ENCODE peak calls at places on chromosomes 11 and 22, in ten cellular contexts. X, E, Y, I, L, R, K, A, C and S are unnamed samples.
A peak's percentile ranks its signal among the peaks of the same experiment; 100 is the strongest.

GRCh38 chr11:108788565-108789199 is 123.8 kb downstream of the DDX10 start:
- DNase-seq in R (peak; percentile 7), L (peak; percentile 67), Y (no peak), K (no peak), E (no peak), X (peak; percentile 24), I (no peak), A (peak; percentile 68), C (peak; percentile 32), S (peak; percentile 9)

GRCh38 chr11:17596310-17596669 is 49.2 kb downstream of the OTOG start:
- DNase-seq in Y (no peak), I (no peak), R (no peak), A (no peak), L (no peak), X (no peak), E (no peak), K (no peak), C (no peak), S (no peak)

GRCh38 chr22:45090364-45090960 is 73.3 kb upstream of the NUP50 start:
- DNase-seq in C (peak; percentile 24), I (no peak), E (no peak), A (peak; percentile 25), L (peak; percentile 28), Y (peak; percentile 50), K (no peak), R (no peak), X (no peak), S (no peak)

GRCh38 chr11:46352063-46352841 is 5.0 kb downstream of the DGKZ start:
- DNase-seq in X (peak; percentile 29), I (peak; percentile 61), Y (no peak), E (no peak), K (no peak), A (peak; percentile 60), L (no peak), C (peak; percentile 52), R (no peak), S (peak; percentile 72)

GRCh38 chr11:637593-638507 is 781 bp downstream of the DRD4 start:
- DNase-seq in E (no peak), R (no peak), K (no peak), L (no peak), X (no peak), Y (no peak), I (no peak), C (no peak), A (no peak), S (no peak)

GRCh38 chr11:3861698-3862097 is 6.2 kb downstream of the STIM1 start:
- DNase-seq in C (no peak), E (peak; percentile 42), A (peak; percentile 17), Y (no peak), X (no peak), K (no peak), L (no peak), R (no peak), I (no peak), S (no peak)

GRCh38 chr11:12155696-12156095 is 45.3 kb downstream of the MICAL2 start:
- DNase-seq in R (no peak), A (no peak), L (no peak), Y (no peak), K (no peak), X (no peak), I (no peak), C (no peak), E (no peak), S (no peak)

GRCh38 chr11:86519064-86519911 is 144.6 kb downstream of the CCDC81 start:
- DNase-seq in L (peak; percentile 93), Y (no peak), C (peak; percentile 61), I (no peak), E (no peak), X (peak; percentile 32), K (peak; percentile 50), R (peak; percentile 69), A (peak; percentile 82), S (no peak)

GRCh38 chr11:71266114-71266833 is 13.9 kb upstream of the SHANK2 start:
- DNase-seq in C (no peak), R (no peak), X (no peak), L (no peak), Y (no peak), I (no peak), E (no peak), K (no peak), A (no peak), S (no peak)

GRCh38 chr22:22558071-22558971 is 744 bp downstream of the PRAME start:
- DNase-seq in E (no peak), C (no peak), A (no peak), I (no peak), K (no peak), Y (peak; percentile 42), L (no peak), X (no peak), R (no peak), S (no peak)

GRCh38 chr11:61895718-61896059 is 4.3 kb upstream of the FADS3 start:
- DNase-seq in E (no peak), K (no peak), L (no peak), A (no peak), X (no peak), I (no peak), Y (no peak), R (no peak), C (no peak), S (no peak)

GRCh38 chr22:44360306-44360685 is 47.5 kb upstream of the SHISAL1 start:
- DNase-seq in R (no peak), L (no peak), K (no peak), E (no peak), C (no peak), A (no peak), X (no peak), Y (no peak), I (no peak), S (no peak)

GRCh38 chr11:9601041-9601875 is 27.8 kb downstream of the WEE1 start:
- DNase-seq in A (peak; percentile 94), X (no peak), L (peak; percentile 93), I (no peak), R (no peak), C (peak; percentile 42), Y (no peak), K (no peak), E (peak; percentile 57), S (peak; percentile 42)

GRCh38 chr11:14813506-14813905 is 78.5 kb downstream of the CYP2R1 start:
- DNase-seq in A (no peak), K (no peak), E (no peak), I (no peak), X (no peak), C (no peak), Y (no peak), R (no peak), L (no peak), S (no peak)

GRCh38 chr11:12963789-12964536 is 45.2 kb upstream of the RASSF10 start:
- DNase-seq in L (peak; percentile 43), E (peak; percentile 34), C (peak; percentile 88), Y (peak; percentile 53), I (peak; percentile 44), K (peak; percentile 9), A (peak; percentile 68), R (peak; percentile 5), X (peak; percentile 86), S (peak; percentile 57)